ENCODE peak calls at places on chromosomes 1 and 21, in six cellular contexts. F is NB4, B is bronchial epithelial cell, R is iPS DF 6.9, Z is HCT116, K is cardiac muscle cell. G is an unnamed sample.

GRCh38 chr1:237786066-237786719 is 104.5 kb downstream of the ZP4 start:
- DNase-seq in F (no peak), B (no peak), R (no peak), Z (no peak), K (no peak), G (no peak)

GRCh38 chr1:110011527-110012041 is 22.8 kb upstream of the STRIP1 start:
- DNase-seq in F (peak), B (peak), R (no peak), Z (peak), K (peak), G (peak)

GRCh38 chr1:3909615-3910014 is 9.5 kb upstream of the C1orf174 start:
- DNase-seq in F (no peak), B (no peak), R (no peak), Z (no peak), K (no peak), G (no peak)

GRCh38 chr1:44832068-44832700 is 10.9 kb downstream of the PTCH2 start:
- DNase-seq in F (no peak), B (no peak), R (no peak), Z (no peak), K (no peak), G (no peak)

GRCh38 chr1:91913018-91913417 is 27.1 kb upstream of the TGFBR3 start:
- DNase-seq in F (no peak), B (peak), R (no peak), Z (no peak), K (peak), G (no peak)

GRCh38 chr1:180542530-180543171 is 16.1 kb upstream of the OVAAL start:
- DNase-seq in F (no peak), B (no peak), R (no peak), Z (no peak), K (no peak), G (no peak)

GRCh38 chr21:39094847-39095525 is 88.3 kb downstream of the PSMG1 start:
- DNase-seq in F (no peak), B (no peak), R (no peak), Z (no peak), K (peak), G (peak)

GRCh38 chr1:188017921-188018320 is 1189.2 kb downstream of the PLA2G4A start:
- DNase-seq in F (no peak), B (peak), R (no peak), Z (no peak), K (no peak), G (no peak)

GRCh38 chr1:76083189-76083588 is 8.6 kb downstream of the ST6GALNAC3 start:
- DNase-seq in F (no peak), B (no peak), R (no peak), Z (no peak), K (no peak), G (no peak)

GRCh38 chr1:109717729-109718128 is 5.7 kb downstream of the GSTM5 start:
- DNase-seq in F (no peak), B (peak), R (no peak), Z (no peak), K (no peak), G (no peak)

GRCh38 chr1:35452086-35452485 is 105.1 kb downstream of the KIAA0319L start:
- DNase-seq in F (peak), B (peak), R (no peak), Z (no peak), K (peak), G (no peak)

DNA sequence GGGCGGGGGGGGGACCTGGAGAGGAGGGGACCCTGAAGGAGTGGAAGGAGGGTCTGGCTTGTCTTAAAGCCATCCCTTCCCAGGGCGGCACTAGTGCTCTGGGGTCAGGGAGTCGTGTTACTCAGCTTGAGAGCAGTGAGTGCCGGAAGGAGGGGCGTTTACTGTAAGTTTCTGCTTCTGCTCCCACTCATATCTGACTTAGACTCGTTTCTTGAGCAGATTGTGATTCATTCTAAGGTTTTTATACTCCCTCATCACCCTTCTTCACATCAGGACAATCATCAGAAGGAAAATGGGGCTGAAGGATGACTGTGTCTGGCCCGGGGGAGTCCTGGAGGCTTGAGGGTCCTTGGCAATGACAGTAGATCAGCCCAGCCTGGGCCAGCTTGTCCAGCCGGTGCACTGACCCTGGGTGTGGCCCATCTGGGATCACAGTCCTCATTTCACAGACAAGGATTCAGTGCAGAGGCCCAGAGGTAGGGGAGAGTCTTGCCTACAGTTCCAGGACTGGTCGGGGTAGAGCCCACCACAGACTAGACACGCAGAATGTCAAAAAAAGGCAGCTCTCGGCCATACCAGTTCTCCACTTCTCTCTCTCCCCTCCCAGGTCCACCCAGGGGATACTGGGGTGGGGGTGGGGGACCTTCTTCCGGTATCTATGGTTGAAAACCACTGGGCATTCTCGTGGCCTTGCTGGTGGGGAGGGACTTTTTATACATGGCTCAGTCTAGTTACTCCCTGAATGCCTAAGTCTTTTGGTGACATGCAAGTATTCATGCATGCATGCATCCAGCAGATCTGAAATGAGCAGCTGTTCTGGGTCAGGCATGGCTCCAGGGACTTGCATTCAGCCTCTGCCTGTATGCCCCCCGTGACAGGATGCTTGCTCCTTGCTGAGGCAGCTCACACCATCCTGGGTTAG is 5.1 kb downstream of the TNFRSF8 start:
- DNase-seq in F (no peak), B (peak), R (peak), Z (no peak), K (peak), G (no peak)
- H3K4me3 ChIP-seq in F (no peak), B (no peak), R (no peak), Z (no peak), K (no peak), G (no peak)

GRCh38 chr1:31643976-31644559 is 608 bp downstream of the PEF1 start:
- DNase-seq in F (no peak), B (peak), R (no peak), Z (no peak), K (no peak), G (no peak)

GRCh38 chr1:31640179-31640578 is 4.5 kb downstream of the PEF1 start:
- DNase-seq in F (no peak), B (no peak), R (no peak), Z (no peak), K (no peak), G (no peak)

GRCh38 chr1:31642897-31643296 is 1.8 kb downstream of the PEF1 start:
- DNase-seq in F (no peak), B (no peak), R (no peak), Z (no peak), K (no peak), G (no peak)

GRCh38 chr1:31640964-31641363 is 3.7 kb downstream of the PEF1 start:
- DNase-seq in F (no peak), B (no peak), R (no peak), Z (no peak), K (no peak), G (no peak)

GRCh38 chr1:31642366-31642765 is 2.3 kb downstream of the PEF1 start:
- DNase-seq in F (no peak), B (no peak), R (no peak), Z (no peak), K (no peak), G (no peak)
- H3K4me3 ChIP-seq in F (no peak), B (no peak), R (no peak), Z (no peak), K (no peak), G (no peak)

GRCh38 chr1:170556910-170557309 is 24.9 kb downstream of the GORAB start:
- DNase-seq in F (no peak), B (peak), R (no peak), Z (no peak), K (peak), G (no peak)
- H3K4me3 ChIP-seq in F (no peak), B (no peak), R (no peak), Z (no peak), K (no peak), G (no peak)

DNA sequence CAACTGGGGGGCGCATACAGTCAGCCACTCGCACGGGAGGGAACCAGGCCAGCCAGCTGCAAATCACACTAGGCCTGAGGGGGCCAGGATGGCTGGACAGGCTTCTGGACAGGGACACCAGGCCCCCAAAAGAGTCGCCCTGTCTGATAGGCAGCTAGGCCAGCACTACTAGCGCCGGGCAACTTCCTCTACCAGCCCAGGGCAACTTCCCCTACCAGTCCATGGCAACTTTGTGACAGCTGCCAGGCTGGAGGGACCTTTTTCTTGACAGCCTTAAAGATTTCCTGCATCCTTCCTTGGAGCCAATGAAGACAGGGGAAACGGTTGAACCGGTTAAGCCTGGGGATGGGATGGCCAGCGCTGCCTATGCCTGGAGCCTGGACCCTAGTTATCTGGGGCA is 5.1 kb downstream of the IFFO2 start:
- DNase-seq in F (peak), B (no peak), R (no peak), Z (no peak), K (no peak), G (no peak)
- H3K4me3 ChIP-seq in F (no peak), B (no peak), R (no peak), Z (no peak), K (no peak), G (no peak)